ENCODE peak calls at places on chromosomes 11 and 22, in six cellular contexts. One of them, this sample, is unnamed.

GRCh38 chr11:65379698-65380459 is 2.6 kb downstream of the SLC25A45 start:
- DNase-seq in body of pancreas: peak; percentile 56
- DNase-seq in GM12878: no peak
- DNase-seq in stomach: no peak
- DNase-seq in K562: no peak
- DNase-seq in testis: no peak
- DNase-seq in this sample: no peak

GRCh38 chr11:123213307-123213708 is 18.3 kb upstream of the CLMP start:
- DNase-seq in body of pancreas: no peak
- DNase-seq in GM12878: no peak
- DNase-seq in stomach: no peak
- DNase-seq in K562: no peak
- DNase-seq in testis: no peak
- DNase-seq in this sample: no peak

GRCh38 chr11:103659138-103659734 is 377.2 kb upstream of the DDI1 start:
- DNase-seq in body of pancreas: no peak
- DNase-seq in GM12878: no peak
- DNase-seq in stomach: no peak
- DNase-seq in K562: no peak
- DNase-seq in testis: no peak
- DNase-seq in this sample: no peak

GRCh38 chr11:123640677-123641494 is 13.5 kb downstream of the SCN3B start:
- DNase-seq in body of pancreas: peak; percentile 34
- DNase-seq in GM12878: no peak
- DNase-seq in stomach: peak; percentile 53
- DNase-seq in K562: peak; percentile 81
- DNase-seq in testis: peak; percentile 58
- DNase-seq in this sample: peak; percentile 28

GRCh38 chr11:18668131-18668530 is 30.4 kb upstream of the TMEM86A start:
- DNase-seq in body of pancreas: no peak
- DNase-seq in GM12878: no peak
- DNase-seq in stomach: no peak
- DNase-seq in K562: no peak
- DNase-seq in testis: no peak
- DNase-seq in this sample: no peak

GRCh38 chr11:64742940-64743590 is 877 bp downstream of the RASGRP2 start:
- DNase-seq in body of pancreas: peak; percentile 70
- DNase-seq in GM12878: no peak
- DNase-seq in stomach: peak; percentile 79
- DNase-seq in K562: peak; percentile 89
- DNase-seq in testis: peak; percentile 73
- DNase-seq in this sample: peak; percentile 78

GRCh38 chr11:123381817-123382554 is 48.1 kb upstream of the GRAMD1B start:
- DNase-seq in body of pancreas: no peak
- DNase-seq in GM12878: peak; percentile 92
- DNase-seq in stomach: no peak
- DNase-seq in K562: no peak
- DNase-seq in testis: no peak
- DNase-seq in this sample: no peak

GRCh38 chr22:43326342-43326825 is 16.8 kb downstream of the SCUBE1 start:
- DNase-seq in body of pancreas: no peak
- DNase-seq in GM12878: no peak
- DNase-seq in stomach: no peak
- DNase-seq in K562: no peak
- DNase-seq in testis: no peak
- DNase-seq in this sample: no peak

GRCh38 chr11:71421392-71421950 is 26.7 kb downstream of the DHCR7 start:
- DNase-seq in body of pancreas: no peak
- DNase-seq in GM12878: no peak
- DNase-seq in stomach: peak; percentile 34
- DNase-seq in K562: no peak
- DNase-seq in testis: peak; percentile 50
- DNase-seq in this sample: no peak

GRCh38 chr11:47477323-47477722 is 28.4 kb upstream of the RAPSN start:
- DNase-seq in body of pancreas: no peak
- DNase-seq in GM12878: no peak
- DNase-seq in stomach: no peak
- DNase-seq in K562: no peak
- DNase-seq in testis: no peak
- DNase-seq in this sample: no peak

GRCh38 chr22:37831472-37831871 is 8.3 kb downstream of the GALR3 start:
- DNase-seq in body of pancreas: no peak
- DNase-seq in GM12878: no peak
- DNase-seq in stomach: no peak
- DNase-seq in K562: no peak
- DNase-seq in testis: no peak
- DNase-seq in this sample: no peak

GRCh38 chr22:22818861-22819855 is 68.5 kb upstream of the IGLL5 start:
- DNase-seq in body of pancreas: no peak
- DNase-seq in GM12878: peak; percentile 47
- DNase-seq in stomach: no peak
- DNase-seq in K562: no peak
- DNase-seq in testis: no peak
- DNase-seq in this sample: no peak

GRCh38 chr11:2929880-2930704 is 872 bp upstream of the PHLDA2 start:
- DNase-seq in body of pancreas: peak; percentile 74
- DNase-seq in GM12878: peak; percentile 11
- DNase-seq in stomach: peak; percentile 52
- DNase-seq in K562: peak; percentile 74
- DNase-seq in testis: no peak
- DNase-seq in this sample: no peak

GRCh38 chr11:18706330-18707243 is 8.0 kb downstream of the TMEM86A start:
- DNase-seq in body of pancreas: peak; percentile 65
- DNase-seq in GM12878: no peak
- DNase-seq in stomach: peak; percentile 61
- DNase-seq in K562: no peak
- DNase-seq in testis: peak; percentile 72
- DNase-seq in this sample: peak; percentile 76

GRCh38 chr11:19116315-19116970 is 525 bp upstream of the ZDHHC13 start:
- DNase-seq in body of pancreas: no peak
- DNase-seq in GM12878: peak; percentile 17
- DNase-seq in stomach: no peak
- DNase-seq in K562: no peak
- DNase-seq in testis: no peak
- DNase-seq in this sample: no peak

GRCh38 chr22:23182289-23183106 is 2.2 kb downstream of the BCR start:
- DNase-seq in body of pancreas: peak; percentile 22
- DNase-seq in GM12878: peak; percentile 32
- DNase-seq in stomach: no peak
- DNase-seq in K562: no peak
- DNase-seq in testis: no peak
- DNase-seq in this sample: no peak

DNA sequence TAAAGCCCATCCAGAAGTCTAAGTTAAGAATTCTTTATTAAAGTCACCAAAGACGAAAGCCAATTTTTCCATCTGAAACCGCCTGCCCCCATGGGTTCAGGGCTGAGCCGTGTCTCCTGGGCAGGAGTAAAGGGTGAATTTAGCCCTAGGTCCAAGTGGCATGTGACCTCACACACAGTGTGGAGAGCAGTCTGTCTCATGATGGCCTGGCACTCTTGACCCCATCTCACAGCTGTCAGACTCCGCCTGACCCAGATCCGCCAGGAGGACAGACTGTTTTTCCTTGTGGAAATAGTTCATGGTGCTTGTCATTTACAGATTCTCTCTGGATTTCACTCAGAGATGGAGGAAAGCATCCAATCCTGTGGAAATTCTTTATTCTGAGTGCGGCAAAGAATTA is 109.7 kb downstream of the GALNT18 start:
- DNase-seq in body of pancreas: no peak
- DNase-seq in GM12878: no peak
- DNase-seq in stomach: no peak
- DNase-seq in K562: no peak
- DNase-seq in testis: no peak
- DNase-seq in this sample: no peak
- H3K4me1 ChIP-seq in body of pancreas: peaks cover 3% of the 10 kb centered on the region
- H3K4me1 ChIP-seq in GM12878: peaks cover 3% of the 10 kb centered on the region
- H3K4me1 ChIP-seq in stomach: no peaks in the 10 kb centered on the region
- H3K4me1 ChIP-seq in K562: no peaks in the 10 kb centered on the region
- H3K4me1 ChIP-seq in testis: peaks cover 5% of the 10 kb centered on the region
- H3K4me1 ChIP-seq in this sample: no peaks in the 10 kb centered on the region

GRCh38 chr22:40950888-40951794 is at the start of gene RBX1:
- DNase-seq in body of pancreas: peak; percentile 98
- DNase-seq in GM12878: peak; percentile 93
- DNase-seq in stomach: peak; percentile 98
- DNase-seq in K562: peak; percentile 93
- DNase-seq in testis: peak; percentile 100
- DNase-seq in this sample: peak; percentile 98
- TF ChIP-seq POLR2A in body of pancreas: peak; percentile 86
- TF ChIP-seq POLR2A in GM12878: peak; percentile 99
- TF ChIP-seq POLR2A in stomach: peak; percentile 29
- TF ChIP-seq POLR2A in K562: peak; percentile 95
- TF ChIP-seq POLR2A in testis: peak; percentile 51
- TF ChIP-seq POLR2A in this sample: peak; percentile 71

GRCh38 chr22:20031732-20032406 is 11.0 kb downstream of the TANGO2 start:
- DNase-seq in body of pancreas: no peak
- DNase-seq in GM12878: no peak
- DNase-seq in stomach: peak; percentile 35
- DNase-seq in K562: no peak
- DNase-seq in testis: no peak
- DNase-seq in this sample: no peak

GRCh38 chr22:20033045-20033706 is 12.3 kb downstream of the TANGO2 start:
- DNase-seq in body of pancreas: peak; percentile 71
- DNase-seq in GM12878: no peak
- DNase-seq in stomach: peak; percentile 63
- DNase-seq in K562: no peak
- DNase-seq in testis: peak; percentile 73
- DNase-seq in this sample: no peak

GRCh38 chr22:20034143-20034542 is 13.2 kb downstream of the TANGO2 start:
- DNase-seq in body of pancreas: no peak
- DNase-seq in GM12878: peak; percentile 60
- DNase-seq in stomach: no peak
- DNase-seq in K562: no peak
- DNase-seq in testis: no peak
- DNase-seq in this sample: no peak

GRCh38 chr22:20029550-20030225 is 8.8 kb downstream of the TANGO2 start:
- DNase-seq in body of pancreas: no peak
- DNase-seq in GM12878: no peak
- DNase-seq in stomach: no peak
- DNase-seq in K562: no peak
- DNase-seq in testis: no peak
- DNase-seq in this sample: no peak

GRCh38 chr22:20032407-20032991 is 11.6 kb downstream of the TANGO2 start:
- DNase-seq in body of pancreas: peak; percentile 69
- DNase-seq in GM12878: no peak
- DNase-seq in stomach: peak; percentile 42
- DNase-seq in K562: no peak
- DNase-seq in testis: no peak
- DNase-seq in this sample: no peak
- H3K4me1 ChIP-seq in body of pancreas: peaks cover 24% of the 10 kb centered on the region
- H3K4me1 ChIP-seq in GM12878: peaks cover 39% of the 10 kb centered on the region
- H3K4me1 ChIP-seq in stomach: peaks cover 31% of the 10 kb centered on the region
- H3K4me1 ChIP-seq in K562: peaks cover 63% of the 10 kb centered on the region
- H3K4me1 ChIP-seq in testis: peaks cover 10% of the 10 kb centered on the region
- H3K4me1 ChIP-seq in this sample: no peaks in the 10 kb centered on the region

DNA sequence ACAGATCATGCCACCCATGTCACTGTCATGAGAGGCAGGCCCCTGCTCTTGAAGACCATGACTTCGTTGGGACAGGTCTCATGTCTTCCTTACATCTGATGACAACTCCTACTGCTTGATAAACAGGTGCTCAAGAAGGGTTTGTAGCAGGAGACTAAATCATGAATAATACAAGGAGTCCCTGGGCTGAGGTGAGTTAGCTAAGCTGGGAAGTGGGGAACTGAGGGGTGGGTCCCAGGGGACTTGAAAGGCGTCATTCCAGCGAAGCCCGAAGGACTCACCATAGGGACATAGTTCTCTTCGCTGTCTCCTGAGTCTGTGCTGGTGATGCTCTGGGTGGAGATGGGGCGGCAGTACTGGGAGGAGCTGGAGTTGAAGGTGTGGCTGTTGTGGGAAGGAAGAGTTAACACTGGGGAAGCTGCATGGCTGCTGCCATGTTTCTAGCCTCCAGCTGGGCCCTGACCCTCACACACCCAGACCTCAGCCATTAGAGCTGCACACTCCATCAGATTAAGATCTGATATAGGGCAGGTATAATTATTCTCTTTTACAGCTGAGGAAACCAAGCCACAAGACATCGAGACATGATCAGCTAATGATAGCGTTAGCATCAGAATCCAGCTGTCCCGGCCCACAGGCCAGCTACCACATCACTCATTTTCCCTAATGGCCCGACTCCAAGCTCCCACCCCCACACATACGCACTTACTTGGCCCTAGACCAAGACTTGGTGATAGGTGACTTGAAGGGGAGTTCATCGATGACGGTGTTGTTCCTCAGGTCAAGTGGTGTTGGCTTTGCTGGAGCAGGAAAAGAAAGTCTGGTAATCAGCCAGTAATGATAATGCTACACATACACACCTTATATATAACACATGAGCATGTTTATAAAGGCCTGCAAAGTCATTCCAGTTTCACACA is 32.9 kb downstream of the USP35 start:
- DNase-seq in body of pancreas: no peak
- DNase-seq in GM12878: no peak
- DNase-seq in stomach: no peak
- DNase-seq in K562: no peak
- DNase-seq in testis: no peak
- DNase-seq in this sample: no peak
- TF ChIP-seq POLR2A in body of pancreas: no peak
- TF ChIP-seq POLR2A in GM12878: no peak
- TF ChIP-seq POLR2A in stomach: no peak
- TF ChIP-seq POLR2A in K562: no peak
- TF ChIP-seq POLR2A in testis: no peak
- TF ChIP-seq POLR2A in this sample: no peak

DNA sequence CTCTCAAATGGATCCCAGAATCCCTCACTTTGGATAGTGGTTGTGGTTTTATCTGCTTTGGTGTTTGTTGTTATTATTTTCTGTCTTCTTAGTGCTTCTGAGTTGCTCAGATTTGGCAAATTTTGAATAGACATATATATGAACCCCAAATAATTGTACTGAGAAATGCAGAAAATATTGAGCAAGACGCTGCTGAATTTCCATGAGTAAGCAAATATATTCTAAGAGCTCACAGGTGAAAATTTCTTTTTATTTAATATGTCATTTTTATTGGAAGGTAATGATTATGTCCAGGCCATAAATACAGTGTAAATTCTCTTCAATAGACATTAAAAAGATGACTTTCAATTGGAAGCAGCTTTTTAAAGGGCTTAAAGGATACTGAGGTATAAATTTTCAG is 152.1 kb downstream of the FAT3 start:
- DNase-seq in body of pancreas: no peak
- DNase-seq in GM12878: no peak
- DNase-seq in stomach: no peak
- DNase-seq in K562: no peak
- DNase-seq in testis: no peak
- DNase-seq in this sample: no peak
- H3K4me1 ChIP-seq in body of pancreas: no peaks in the 10 kb centered on the region
- H3K4me1 ChIP-seq in GM12878: no peaks in the 10 kb centered on the region
- H3K4me1 ChIP-seq in stomach: no peaks in the 10 kb centered on the region
- H3K4me1 ChIP-seq in K562: no peaks in the 10 kb centered on the region
- H3K4me1 ChIP-seq in testis: no peaks in the 10 kb centered on the region
- H3K4me1 ChIP-seq in this sample: no peaks in the 10 kb centered on the region

This sample was measured in uterus.